ENCODE peak calls at places on chromosome 13, in eight cellular contexts. T is activated CD4-positive, alpha-beta T cell treated with anti-CD3 and anti-CD28 coated beads for 4 hours; C is naive B cell; M is astrocyte of the cerebellum; Y is GOT3; U is iris pigment epithelial cell; W is AG09309; I is HepG2. F is an unnamed sample.

GRCh38 chr13:97851269-97851668 is 102.2 kb upstream of the IPO5 start:
- DNase-seq in T (no peak), C (no peak), M (no peak), Y (no peak), U (peak; percentile 26), W (no peak), I (no peak), F (no peak)

GRCh38 chr13:109192306-109192705 is 562.9 kb downstream of the MYO16 start:
- DNase-seq in T (no peak), C (no peak), M (no peak), Y (no peak), U (no peak), W (no peak), I (no peak), F (no peak)

GRCh38 chr13:101512650-101513049 is 60.2 kb downstream of the ITGBL1 start:
- DNase-seq in T (no peak), C (no peak), M (peak; percentile 51), Y (no peak), U (peak; percentile 64), W (no peak), I (no peak), F (no peak)

GRCh38 chr13:109698779-109699178 is 87.6 kb downstream of the IRS2 start:
- DNase-seq in T (no peak), C (no peak), M (peak; percentile 73), Y (no peak), U (peak; percentile 71), W (peak; percentile 28), I (no peak), F (no peak)

GRCh38 chr13:43245374-43245964 is 222.1 kb downstream of the DNAJC15 start:
- DNase-seq in T (no peak), C (no peak), M (peak; percentile 67), Y (no peak), U (peak; percentile 89), W (peak; percentile 81), I (no peak), F (no peak)

GRCh38 chr13:60230593-60230992 is 66.9 kb upstream of the DIAPH3 start:
- DNase-seq in T (no peak), C (no peak), M (no peak), Y (no peak), U (peak; percentile 56), W (no peak), I (no peak), F (no peak)

GRCh38 chr13:111031531-111031961 is 83.6 kb upstream of the ARHGEF7 start:
- DNase-seq in T (no peak), C (no peak), M (no peak), Y (no peak), U (peak; percentile 85), W (peak; percentile 88), I (no peak), F (no peak)

GRCh38 chr13:20550799-20551198 is 16.2 kb upstream of the IFT88 start:
- DNase-seq in T (no peak), C (no peak), M (no peak), Y (no peak), U (no peak), W (no peak), I (peak; percentile 23), F (no peak)

GRCh38 chr13:76865996-76866503 is 20.2 kb downstream of the KCTD12 start:
- DNase-seq in T (no peak), C (no peak), M (no peak), Y (no peak), U (no peak), W (no peak), I (no peak), F (no peak)

GRCh38 chr13:94886191-94886590 is 173.8 kb upstream of the SOX21 start:
- DNase-seq in T (no peak), C (no peak), M (peak; percentile 15), Y (no peak), U (peak; percentile 55), W (peak; percentile 63), I (no peak), F (no peak)

GRCh38 chr13:112326821-112327370 is 49.3 kb upstream of the SPACA7 start:
- DNase-seq in T (no peak), C (no peak), M (no peak), Y (no peak), U (no peak), W (no peak), I (no peak), F (no peak)

GRCh38 chr13:45737571-45738002 is 35.5 kb downstream of the CBY2 start:
- DNase-seq in T (no peak), C (no peak), M (no peak), Y (no peak), U (no peak), W (no peak), I (no peak), F (no peak)

GRCh38 chr13:48539550-48539949 is 6.7 kb upstream of the RCBTB2 start:
- DNase-seq in T (no peak), C (no peak), M (no peak), Y (no peak), U (no peak), W (no peak), I (no peak), F (no peak)

GRCh38 chr13:26914624-26915023 is 154.0 kb upstream of the GPR12 start:
- DNase-seq in T (no peak), C (no peak), M (no peak), Y (no peak), U (peak; percentile 9), W (no peak), I (no peak), F (no peak)

GRCh38 chr13:113083402-113084061 is 22.1 kb upstream of the F7 start:
- DNase-seq in T (no peak), C (no peak), M (no peak), Y (no peak), U (no peak), W (no peak), I (no peak), F (no peak)

GRCh38 chr13:81017525-81018152 is 676.7 kb upstream of the SPRY2 start:
- DNase-seq in T (no peak), C (peak; percentile 35), M (peak; percentile 23), Y (no peak), U (peak; percentile 53), W (peak; percentile 2), I (peak; percentile 28), F (no peak)

GRCh38 chr13:94345374-94346195 is 133.9 kb downstream of the DCT start:
- DNase-seq in T (no peak), C (no peak), M (no peak), Y (no peak), U (peak; percentile 49), W (no peak), I (peak; percentile 22), F (no peak)

GRCh38 chr13:46666727-46667456 is 113.9 kb downstream of the LRCH1 start:
- DNase-seq in T (no peak), C (no peak), M (no peak), Y (no peak), U (no peak), W (no peak), I (no peak), F (no peak)

GRCh38 chr13:43783820-43784219 is 3.0 kb downstream of the ENOX1 start:
- DNase-seq in T (no peak), C (peak; percentile 7), M (no peak), Y (no peak), U (peak; percentile 45), W (no peak), I (no peak), F (no peak)

GRCh38 chr13:76016799-76017198 is 380.7 kb downstream of the LMO7 start:
- DNase-seq in T (no peak), C (no peak), M (no peak), Y (no peak), U (peak; percentile 64), W (no peak), I (peak; percentile 25), F (peak; percentile 59)

GRCh38 chr13:36447501-36447900 is 15.2 kb downstream of the CCNA1 start:
- DNase-seq in T (no peak), C (no peak), M (peak; percentile 71), Y (no peak), U (no peak), W (no peak), I (no peak), F (peak; percentile 54)

GRCh38 chr13:51000576-51001260 is 91.1 kb downstream of the RNASEH2B start:
- DNase-seq in T (no peak), C (no peak), M (peak; percentile 86), Y (no peak), U (peak; percentile 14), W (peak; percentile 40), I (no peak), F (no peak)

GRCh38 chr13:102597029-102598015 is 536 bp downstream of the TPP2 start:
- DNase-seq in T (peak; percentile 3), C (peak; percentile 30), M (peak; percentile 27), Y (no peak), U (peak; percentile 71), W (no peak), I (no peak), F (peak; percentile 32)

GRCh38 chr13:32426981-32427851 is 714 bp downstream of the N4BP2L1 start:
- DNase-seq in T (peak; percentile 55), C (peak; percentile 74), M (no peak), Y (no peak), U (peak; percentile 31), W (no peak), I (no peak), F (peak; percentile 51)

GRCh38 chr13:66780814-66781213 is 449.3 kb downstream of the PCDH9 start:
- DNase-seq in T (no peak), C (no peak), M (no peak), Y (no peak), U (peak; percentile 63), W (peak; percentile 14), I (no peak), F (no peak)

GRCh38 chr13:25654332-25654731 is 282.6 kb downstream of the ATP8A2 start:
- DNase-seq in T (no peak), C (no peak), M (no peak), Y (no peak), U (no peak), W (no peak), I (no peak), F (no peak)

F was measured in testis.